ENCODE peak calls at places on chromosomes 4 and X, in eight cellular contexts. O, M, D, R, C, I, X and F are unnamed samples.

GRCh38 chr4:120691106-120691505 is 231.4 kb downstream of the PRDM5 start:
- DNase-seq in O (no peak), C (no peak), D (no peak), X (no peak), R (no peak), M (no peak), I (no peak), F (no peak)

GRCh38 chr4:136637071-136637777 is 895.1 kb downstream of the PCDH18 start:
- DNase-seq in X (peak), R (no peak), D (no peak), I (no peak), O (no peak), C (no peak), M (no peak), F (no peak)

GRCh38 chr4:168843635-168844034 is 166.4 kb downstream of the CBR4 start:
- DNase-seq in X (no peak), I (no peak), D (no peak), R (no peak), O (no peak), M (no peak), C (no peak), F (no peak)

GRCh38 chrX:149570668-149571067 is 16.6 kb downstream of the MAGEA9B start:
- DNase-seq in I (no peak), D (no peak), X (no peak), O (no peak), M (no peak), R (no peak), C (peak), F (no peak)

GRCh38 chrX:25754399-25754798 is 383.7 kb upstream of the MAGEB18 start:
- DNase-seq in C (no peak), M (no peak), R (no peak), I (no peak), D (no peak), O (no peak), X (no peak), F (no peak)

GRCh38 chrX:6683353-6683752 is 148.4 kb upstream of the VCX3A start:
- DNase-seq in D (no peak), O (no peak), M (no peak), X (peak), C (no peak), R (no peak), I (no peak), F (no peak)

GRCh38 chr4:114349543-114350175 is 248.9 kb upstream of the UGT8 start:
- DNase-seq in R (no peak), M (no peak), X (no peak), I (no peak), O (no peak), C (no peak), D (no peak), F (no peak)

GRCh38 chr4:7393491-7394183 is 41.1 kb downstream of the PSAPL1 start:
- DNase-seq in C (no peak), D (no peak), R (no peak), X (no peak), I (no peak), O (no peak), M (no peak), F (no peak)

GRCh38 chrX:20265726-20266681 is 705 bp downstream of the RPS6KA3 start:
- DNase-seq in D (no peak), M (no peak), C (no peak), I (peak), X (peak), O (no peak), R (no peak), F (no peak)

GRCh38 chrX:13607356-13607995 is 38.1 kb downstream of the EGFL6 start:
- DNase-seq in R (no peak), M (no peak), D (no peak), O (peak), I (no peak), C (no peak), X (no peak), F (no peak)

GRCh38 chr4:26321326-26322276 is 787 bp downstream of the RBPJ start:
- DNase-seq in X (peak), M (peak), C (no peak), D (peak), I (peak), O (peak), R (peak), F (peak)

GRCh38 chrX:108221481-108221880 is 129.9 kb downstream of the ATG4A start:
- DNase-seq in X (no peak), D (no peak), M (no peak), C (no peak), R (no peak), I (no peak), O (no peak), F (no peak)

GRCh38 chrX:6681469-6681868 is 146.6 kb upstream of the VCX3A start:
- DNase-seq in X (no peak), D (no peak), M (no peak), O (no peak), I (no peak), C (no peak), R (no peak), F (no peak)

GRCh38 chrX:18146954-18147353 is 73.7 kb downstream of the BEND2 start:
- DNase-seq in O (no peak), X (peak), R (no peak), D (no peak), C (no peak), I (peak), M (no peak), F (no peak)

GRCh38 chr4:170949084-170949483 is 859.3 kb upstream of the AADAT start:
- DNase-seq in D (no peak), O (peak), X (no peak), R (no peak), I (no peak), M (no peak), C (no peak), F (no peak)

GRCh38 chr4:104901438-104901837 is 245.2 kb upstream of the TET2 start:
- DNase-seq in I (no peak), M (no peak), D (no peak), X (peak), C (peak), O (peak), R (no peak), F (peak)

GRCh38 chrX:41491267-41492004 is 44.3 kb downstream of the NYX start:
- DNase-seq in O (no peak), D (no peak), I (no peak), C (peak), M (no peak), X (no peak), R (no peak), F (no peak)

GRCh38 chr4:144701683-144702233 is 55.8 kb downstream of the HHIP start:
- DNase-seq in R (no peak), M (no peak), I (no peak), D (no peak), C (no peak), X (no peak), O (no peak), F (no peak)